ENCODE peak calls at places on chromosomes 1 and 21, in seven cellular contexts. Z is H1, Y is endothelial cell of umbilical vein, K is GM13977, L is AG04450, N is cardiac muscle cell, A is heart left ventricle. C is an unnamed sample.

GRCh38 chr1:182713939-182714338 is 29.6 kb upstream of the RGS8 start:
- DNase-seq in N (no peak), Z (no peak), Y (no peak), A (no peak), L (no peak), K (no peak), C (no peak)

GRCh38 chr1:59971464-59971911 is 44.9 kb upstream of the CYP2J2 start:
- DNase-seq in N (peak; percentile 76), A (peak; percentile 68), Y (peak; percentile 63), K (peak; percentile 69), L (no peak), Z (no peak), C (peak; percentile 4)

GRCh38 chr1:203713125-203713524 is 51.9 kb upstream of the LAX1 start:
- DNase-seq in Z (no peak), Y (no peak), L (no peak), K (no peak), A (no peak), N (no peak), C (no peak)

GRCh38 chr21:35351434-35351833 is 302.3 kb upstream of the RUNX1 start:
- DNase-seq in Y (no peak), A (no peak), L (no peak), K (no peak), Z (no peak), N (no peak), C (no peak)

GRCh38 chr1:8211620-8212442 is 106.1 kb upstream of the SLC45A1 start:
- DNase-seq in Y (peak; percentile 92), K (no peak), N (no peak), Z (no peak), L (peak; percentile 95), A (no peak), C (no peak)

GRCh38 chr1:9426291-9426711 is 113.0 kb upstream of the SLC25A33 start:
- DNase-seq in K (peak; percentile 82), Y (no peak), L (no peak), N (no peak), Z (no peak), A (no peak), C (peak; percentile 87)

GRCh38 chr21:18722193-18722592 is 318.6 kb upstream of the TMPRSS15 start:
- DNase-seq in Y (no peak), N (no peak), K (no peak), A (no peak), L (no peak), Z (no peak), C (no peak)

GRCh38 chr1:91381844-91382243 is 22.8 kb downstream of the HFM1 start:
- DNase-seq in N (no peak), A (no peak), K (no peak), Y (no peak), L (no peak), Z (no peak), C (no peak)

GRCh38 chr1:36941579-36941978 is 92.7 kb downstream of the GRIK3 start:
- DNase-seq in N (no peak), L (no peak), K (no peak), Z (no peak), Y (no peak), A (no peak), C (no peak)

GRCh38 chr1:167152192-167152876 is 58.5 kb downstream of the STYXL2 start:
- DNase-seq in L (no peak), N (no peak), K (no peak), Z (no peak), Y (no peak), A (no peak), C (no peak)

GRCh38 chr21:45865106-45865835 is 116.3 kb upstream of the COL6A1 start:
- DNase-seq in N (no peak), Y (no peak), K (no peak), Z (no peak), A (no peak), L (peak; percentile 59), C (no peak)

GRCh38 chr1:158248771-158249170 is 5.5 kb upstream of the CD1A start:
- DNase-seq in Y (no peak), Z (no peak), N (no peak), L (no peak), K (no peak), A (no peak), C (no peak)

GRCh38 chr1:170261669-170262068 is 115.9 kb downstream of the NTMT2 start:
- DNase-seq in L (no peak), Y (no peak), N (no peak), Z (no peak), K (no peak), A (no peak), C (no peak)

GRCh38 chr1:170271430-170271829 is 125.7 kb downstream of the NTMT2 start:
- DNase-seq in K (no peak), N (peak; percentile 13), Y (no peak), Z (no peak), L (no peak), A (no peak), C (no peak)

GRCh38 chr1:170265234-170265633 is 119.5 kb downstream of the NTMT2 start:
- DNase-seq in Y (no peak), L (no peak), K (no peak), N (no peak), Z (no peak), A (no peak), C (no peak)

GRCh38 chr1:170262540-170262939 is 116.8 kb downstream of the NTMT2 start:
- DNase-seq in Z (no peak), N (no peak), K (no peak), Y (no peak), L (no peak), A (no peak), C (no peak)

GRCh38 chr1:170267317-170267716 is 121.6 kb downstream of the NTMT2 start:
- DNase-seq in L (no peak), Y (no peak), N (peak; percentile 10), K (no peak), Z (peak; percentile 15), A (no peak), C (no peak)
- TF ChIP-seq CTCF in L (no peak), Y (no peak), N (peak; percentile 16), K (no peak), Z (peak; percentile 60), A (no peak), C (no peak)

GRCh38 chr1:50419192-50419906 is 3.9 kb downstream of the DMRTA2 start:
- DNase-seq in N (no peak), Y (no peak), L (no peak), Z (no peak), K (peak; percentile 51), A (no peak), C (no peak)
- TF ChIP-seq CTCF in N (no peak), Y (peak; percentile 45), L (no peak), Z (no peak), K (no peak), A (no peak), C (no peak)

GRCh38 chr21:43731476-43731875 is 12.5 kb downstream of the PDXK start:
- DNase-seq in Z (no peak), Y (no peak), L (no peak), A (no peak), N (no peak), K (peak; percentile 23), C (no peak)

GRCh38 chr21:43731891-43732711 is 13.2 kb downstream of the PDXK start:
- DNase-seq in A (no peak), N (no peak), Z (no peak), K (no peak), Y (no peak), L (no peak), C (no peak)

GRCh38 chr21:43727571-43728466 is 8.9 kb downstream of the PDXK start:
- DNase-seq in Y (no peak), N (no peak), Z (no peak), L (no peak), K (no peak), A (peak; percentile 68), C (no peak)

GRCh38 chr21:43726686-43727570 is 8.0 kb downstream of the PDXK start:
- DNase-seq in A (peak; percentile 68), Y (no peak), Z (no peak), L (no peak), N (no peak), K (no peak), C (no peak)

DNA sequence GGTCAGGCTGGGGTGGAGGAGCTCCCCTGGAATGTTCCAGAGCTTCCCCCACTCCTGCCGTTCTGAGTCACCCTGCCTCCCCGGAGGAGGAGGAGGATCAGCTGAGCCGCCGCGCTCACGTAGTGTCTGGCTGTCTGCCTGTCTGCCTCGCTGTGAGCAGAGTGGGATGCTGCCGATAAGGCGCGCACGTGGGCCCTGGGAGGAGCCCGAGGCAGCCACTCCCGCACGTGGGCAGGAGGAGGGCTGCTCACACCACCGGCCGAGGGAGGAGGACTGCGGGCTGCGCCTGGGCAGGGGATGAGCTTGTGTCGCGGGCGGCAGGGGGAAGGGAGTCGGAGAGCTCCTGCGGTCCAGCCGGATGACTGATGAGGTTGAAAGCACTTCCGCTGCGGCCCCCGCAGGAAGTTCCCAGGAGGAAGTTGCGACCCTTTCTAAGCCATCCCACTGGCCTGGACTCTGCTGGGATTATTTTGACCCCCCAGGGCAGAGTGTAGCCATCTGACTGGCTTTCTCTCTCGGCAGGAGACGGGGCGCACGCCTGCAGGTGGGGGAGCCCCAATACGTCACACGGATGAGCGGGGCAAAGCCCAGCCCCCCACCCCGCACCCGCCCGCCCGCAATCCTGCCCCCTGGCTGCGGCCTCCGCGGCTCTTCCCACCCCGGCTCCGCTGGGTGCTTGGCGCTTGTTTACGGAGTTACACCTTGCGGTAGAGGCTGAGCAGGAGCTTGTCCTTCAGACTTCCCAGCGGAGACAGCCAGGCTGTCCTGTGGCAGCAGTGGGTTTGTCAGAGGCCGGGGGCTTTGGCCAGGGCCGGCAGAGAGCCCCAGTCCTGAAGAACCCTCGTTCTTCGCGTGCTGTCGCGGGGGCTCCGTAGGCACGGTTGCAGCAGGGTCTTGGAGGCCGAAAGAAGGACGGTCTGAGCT is 9.8 kb downstream of the PDXK start:
- DNase-seq in N (peak; percentile 87), L (peak; percentile 97), K (peak; percentile 90), Y (peak; percentile 91), Z (peak; percentile 54), A (peak; percentile 97), C (peak; percentile 71)
- TF ChIP-seq CTCF in N (peak; percentile 20), L (no peak), K (peak; percentile 18), Y (peak; percentile 16), Z (no peak), A (peak; percentile 58), C (peak; percentile 25)

GRCh38 chr1:95916616-95917015 is 682.6 kb downstream of the RWDD3 start:
- DNase-seq in K (no peak), L (no peak), N (no peak), A (no peak), Z (no peak), Y (peak; percentile 46), C (no peak)
- TF ChIP-seq CTCF in K (peak; percentile 33), L (peak; percentile 57), N (peak; percentile 44), A (no peak), Z (peak; percentile 52), Y (peak; percentile 51), C (no peak)